ENCODE peak calls at places on chromosomes 6 and 20, in nine cellular contexts. T, Z, K, H, I, O, M, S and Y are unnamed samples.
A peak's percentile ranks its signal among the peaks of the same experiment; 100 is the strongest.

GRCh38 chr6:56242343-56242742 is 5.0 kb downstream of the COL21A1 start:
- DNase-seq in I (no peak), T (no peak), O (no peak), Z (no peak), H (no peak), S (no peak), M (no peak), K (no peak), Y (peak; percentile 36)

GRCh38 chr20:23011008-23011721 is 23.9 kb upstream of the SSTR4 start:
- DNase-seq in H (no peak), I (no peak), M (no peak), O (no peak), S (no peak), K (no peak), Z (no peak), T (no peak), Y (no peak)

GRCh38 chr6:24890471-24890870 is 45.3 kb downstream of the RIPOR2 start:
- DNase-seq in M (no peak), I (no peak), Z (no peak), S (no peak), H (no peak), O (no peak), T (no peak), K (no peak), Y (no peak)

GRCh38 chr6:13113956-13114593 is 214.3 kb downstream of the TBC1D7 start:
- DNase-seq in Z (no peak), O (no peak), T (no peak), M (no peak), S (no peak), K (no peak), I (peak; percentile 4), H (no peak), Y (no peak)

GRCh38 chr6:143192766-143193165 is 132.1 kb downstream of the AIG1 start:
- DNase-seq in T (no peak), H (no peak), O (no peak), S (no peak), Z (no peak), I (no peak), M (no peak), K (no peak), Y (no peak)

GRCh38 chr6:43311681-43312080 is 3.1 kb upstream of the CRIP3 start:
- DNase-seq in M (no peak), I (no peak), O (no peak), H (no peak), T (no peak), K (no peak), Z (no peak), S (no peak), Y (no peak)

GRCh38 chr6:125791151-125791819 is 525 bp downstream of the NCOA7 start:
- DNase-seq in O (peak; percentile 61), S (peak; percentile 46), I (peak; percentile 58), T (peak; percentile 66), K (no peak), H (no peak), Z (no peak), M (peak; percentile 33), Y (peak; percentile 63)

GRCh38 chr20:17747431-17747846 is 47.7 kb downstream of the BANF2 start:
- DNase-seq in S (no peak), M (no peak), T (peak; percentile 83), K (no peak), I (peak; percentile 92), Z (no peak), H (no peak), O (peak; percentile 60), Y (peak; percentile 69)

GRCh38 chr6:149403534-149403933 is 3.5 kb downstream of the SUMO4 start:
- DNase-seq in Z (no peak), H (no peak), T (no peak), O (no peak), K (no peak), M (no peak), I (no peak), S (no peak), Y (no peak)

GRCh38 chr20:24370249-24370648 is 99.2 kb upstream of the SYNDIG1 start:
- DNase-seq in S (no peak), O (no peak), H (no peak), K (no peak), Z (no peak), M (no peak), I (no peak), T (no peak), Y (no peak)

GRCh38 chr6:122007366-122007765 is 392.1 kb upstream of the HSF2 start:
- DNase-seq in M (no peak), T (no peak), K (no peak), Z (no peak), H (no peak), I (peak; percentile 13), S (no peak), O (no peak), Y (no peak)

GRCh38 chr20:43988867-43989266 is 74.2 kb downstream of the TOX2 start:
- DNase-seq in M (no peak), S (no peak), K (no peak), H (no peak), O (no peak), I (peak; percentile 64), T (no peak), Z (no peak), Y (no peak)

GRCh38 chr20:23035731-23036130 is 619 bp downstream of the SSTR4 start:
- DNase-seq in O (no peak), T (no peak), H (no peak), M (no peak), K (no peak), I (no peak), Z (no peak), S (no peak), Y (no peak)

GRCh38 chr6:134020968-134021367 is 31.5 kb downstream of the SLC2A12 start:
- DNase-seq in K (no peak), S (no peak), O (no peak), M (no peak), H (no peak), I (no peak), Z (no peak), T (no peak), Y (no peak)

GRCh38 chr20:47349365-47350180 is 6.9 kb downstream of the ZMYND8 start:
- DNase-seq in H (no peak), T (no peak), I (peak; percentile 93), S (no peak), O (no peak), K (no peak), Z (no peak), M (no peak), Y (no peak)

GRCh38 chr6:130991422-130992144 is 71.5 kb downstream of the EPB41L2 start:
- DNase-seq in T (no peak), H (no peak), I (no peak), Z (no peak), K (no peak), S (no peak), M (no peak), O (no peak), Y (no peak)

GRCh38 chr20:53738039-53738944 is 144.7 kb upstream of the ZNF217 start:
- DNase-seq in O (peak; percentile 67), S (peak; percentile 47), H (peak; percentile 70), Z (peak; percentile 78), M (no peak), I (peak; percentile 90), T (peak; percentile 50), K (peak; percentile 87), Y (peak; percentile 69)

GRCh38 chr6:54879188-54879985 is 32.8 kb downstream of the FAM83B start:
- DNase-seq in Z (no peak), M (no peak), O (no peak), I (no peak), S (no peak), T (no peak), K (no peak), H (no peak), Y (peak; percentile 16)

GRCh38 chr6:144023216-144023615 is 15.2 kb upstream of the PLAGL1 start:
- DNase-seq in Z (no peak), K (no peak), M (no peak), H (no peak), T (no peak), I (no peak), S (no peak), O (no peak), Y (no peak)

GRCh38 chr20:62362991-62363919 is 3.9 kb downstream of the LAMA5 start:
- DNase-seq in O (no peak), S (peak; percentile 27), K (peak; percentile 43), I (no peak), M (no peak), Z (no peak), T (peak; percentile 8), H (peak; percentile 63), Y (no peak)
- H3K27ac ChIP-seq in O (peak overlapping the region; percentile 99), S (peak overlapping the region; percentile 97), K (no peak overlapping the region), I (no peak overlapping the region), M (no peak overlapping the region), Z (no peak overlapping the region), T (no peak overlapping the region), H (peak overlapping the region; percentile 72), Y (peak overlapping the region; percentile 100)

GRCh38 chr20:1944345-1945099 is 49.3 kb downstream of the SIRPA start:
- DNase-seq in K (no peak), T (no peak), Z (no peak), O (no peak), S (no peak), I (no peak), M (no peak), H (no peak), Y (no peak)
- TF ChIP-seq CTCF in K (peak; percentile 14), T (peak; percentile 41), Z (no peak), O (no peak), S (no peak), I (no peak), M (no peak), H (no peak), Y (no peak)

GRCh38 chr6:75481394-75481793 is 12.2 kb downstream of the FILIP1 start:
- DNase-seq in T (no peak), Z (no peak), H (no peak), M (no peak), O (no peak), I (peak; percentile 32), K (no peak), S (no peak), Y (no peak)
- H3K27ac ChIP-seq in T (no peak overlapping the region), Z (peak overlapping the region; percentile 45), H (peak overlapping the region; percentile 26), M (no peak overlapping the region), O (peak overlapping the region; percentile 57), I (peak overlapping the region; percentile 65), K (no peak overlapping the region), S (peak overlapping the region; percentile 77), Y (no peak overlapping the region)

GRCh38 chr20:57481281-57481711 is 43.6 kb downstream of the CTCFL start:
- DNase-seq in S (no peak), T (no peak), I (no peak), Z (no peak), H (no peak), O (no peak), M (no peak), K (no peak), Y (no peak)

GRCh38 chr20:57483287-57484050 is 41.5 kb downstream of the CTCFL start:
- DNase-seq in T (no peak), S (no peak), O (no peak), Z (no peak), K (no peak), H (no peak), I (no peak), M (no peak), Y (no peak)

GRCh38 chr20:57482796-57483195 is 42.1 kb downstream of the CTCFL start:
- DNase-seq in S (no peak), M (no peak), I (no peak), H (no peak), Z (no peak), K (no peak), T (no peak), O (no peak), Y (no peak)

GRCh38 chr20:57480444-57481152 is 44.3 kb downstream of the CTCFL start:
- DNase-seq in S (no peak), T (no peak), H (peak; percentile 10), M (peak; percentile 13), O (no peak), K (no peak), Z (no peak), I (no peak), Y (no peak)

GRCh38 chr20:57482148-57482547 is 42.8 kb downstream of the CTCFL start:
- DNase-seq in I (no peak), S (no peak), Z (no peak), O (no peak), K (no peak), M (no peak), T (no peak), H (no peak), Y (no peak)
- TF ChIP-seq CTCF in I (no peak), S (no peak), Z (no peak), O (no peak), K (no peak), M (no peak), T (no peak), H (no peak), Y (no peak)